ENCODE peak calls at places on chromosome 3, in eight cellular contexts. N is activated T-helper 1 cell treated with anti-CD3 and anti-CD28 coated beads, Interleukin-2, amount 50 U/mL, for 16 hours; J is ELF-1; D is GM04504; R is DMS 273 treated with DMSO at 0.1 percent for 48 hours; X is body of pancreas; O is SW 1271; U is lung. I is an unnamed sample.

GRCh38 chr3:55804170-55805095 is 317.3 kb upstream of the WNT5A start:
- DNase-seq in N (no peak), J (peak), D (no peak), R (no peak), X (peak), O (no peak), U (no peak), I (no peak)

GRCh38 chr3:134330895-134331810 is 43.1 kb downstream of the AMOTL2 start:
- DNase-seq in N (no peak), J (peak), D (peak), R (no peak), X (no peak), O (no peak), U (no peak), I (no peak)

GRCh38 chr3:100254168-100254777 is 6.5 kb upstream of the TBC1D23 start:
- DNase-seq in N (no peak), J (peak), D (no peak), R (peak), X (peak), O (peak), U (peak), I (peak)

GRCh38 chr3:118932822-118933558 is 101.7 kb downstream of the IGSF11 start:
- DNase-seq in N (no peak), J (no peak), D (no peak), R (no peak), X (peak), O (no peak), U (peak), I (no peak)

GRCh38 chr3:103752986-103753385 is 1318.2 kb downstream of the ZPLD1 start:
- DNase-seq in N (no peak), J (no peak), D (no peak), R (no peak), X (no peak), O (no peak), U (no peak), I (no peak)

GRCh38 chr3:52205727-52206372 is 7.9 kb downstream of the ALAS1 start:
- DNase-seq in N (no peak), J (no peak), D (no peak), R (no peak), X (no peak), O (no peak), U (peak), I (no peak)

GRCh38 chr3:108222813-108223307 is 636 bp upstream of the IFT57 start:
- DNase-seq in N (no peak), J (no peak), D (no peak), R (no peak), X (no peak), O (no peak), U (no peak), I (no peak)

GRCh38 chr3:72006631-72007556 is 221.9 kb upstream of the PROK2 start:
- DNase-seq in N (no peak), J (no peak), D (no peak), R (no peak), X (no peak), O (no peak), U (no peak), I (no peak)

GRCh38 chr3:162770556-162770955 is 1273.9 kb downstream of the OTOL1 start:
- DNase-seq in N (no peak), J (no peak), D (no peak), R (no peak), X (no peak), O (no peak), U (no peak), I (no peak)

GRCh38 chr3:123741058-123741511 is 143.0 kb downstream of the MYLK start:
- DNase-seq in N (no peak), J (no peak), D (no peak), R (no peak), X (no peak), O (no peak), U (no peak), I (no peak)

GRCh38 chr3:125059488-125060245 is 3.9 kb upstream of the HEG1 start:
- DNase-seq in N (no peak), J (no peak), D (no peak), R (no peak), X (peak), O (peak), U (no peak), I (no peak)

GRCh38 chr3:184377374-184377773 is 633 bp downstream of the THPO start:
- DNase-seq in N (no peak), J (no peak), D (no peak), R (no peak), X (no peak), O (no peak), U (no peak), I (no peak)

GRCh38 chr3:15064299-15064834 is 748 bp downstream of the MRPS25 start:
- DNase-seq in N (no peak), J (peak), D (no peak), R (no peak), X (peak), O (no peak), U (no peak), I (no peak)

GRCh38 chr3:38438421-38438820 is 15.3 kb upstream of the ACVR2B start:
- DNase-seq in N (no peak), J (no peak), D (no peak), R (no peak), X (peak), O (no peak), U (no peak), I (no peak)

GRCh38 chr3:141804447-141804777 is 41.2 kb downstream of the GRK7 start:
- DNase-seq in N (no peak), J (no peak), D (no peak), R (no peak), X (no peak), O (no peak), U (no peak), I (no peak)

GRCh38 chr3:145681132-145681531 is 479.9 kb downstream of the PLOD2 start:
- DNase-seq in N (no peak), J (no peak), D (no peak), R (no peak), X (no peak), O (no peak), U (no peak), I (no peak)

GRCh38 chr3:196202516-196202970 is 8.7 kb downstream of the ZDHHC19 start:
- DNase-seq in N (no peak), J (peak), D (peak), R (no peak), X (peak), O (no peak), U (peak), I (peak)

GRCh38 chr3:117660941-117661635 is 951.5 kb downstream of the TUSC7 start:
- DNase-seq in N (no peak), J (no peak), D (no peak), R (no peak), X (no peak), O (no peak), U (no peak), I (no peak)

GRCh38 chr3:64502284-64502683 is 185.5 kb downstream of the ADAMTS9 start:
- DNase-seq in N (no peak), J (no peak), D (no peak), R (no peak), X (no peak), O (no peak), U (no peak), I (no peak)

I was measured in ureter.